ENCODE peak calls at places on chromosomes 5 and 9, in five cellular contexts. S is tibial artery; C is activated CD8-positive, alpha-beta T cell treated with anti-CD3 and anti-CD28 coated beads for 36 hours; O is NCI-H1092 treated with DMSO at 0.1 percent for 48 hours; J is AG08395. L is an unnamed sample.

GRCh38 chr5:67674256-67674655 is 477.7 kb upstream of the CD180 start:
- DNase-seq in S (no peak), C (no peak), O (no peak), J (no peak), L (no peak)

GRCh38 chr9:127634021-127634420 is 21.9 kb downstream of the STXBP1 start:
- DNase-seq in S (no peak), C (no peak), O (no peak), J (no peak), L (peak)

GRCh38 chr9:108411632-108412031 is 444.2 kb downstream of the ACTL7B start:
- DNase-seq in S (no peak), C (no peak), O (no peak), J (no peak), L (no peak)

GRCh38 chr9:96382175-96382574 is 1.3 kb downstream of the SLC35D2 start:
- DNase-seq in S (no peak), C (peak), O (no peak), J (no peak), L (no peak)

GRCh38 chr9:136847065-136847826 is 2.0 kb upstream of the PHPT1 start:
- DNase-seq in S (no peak), C (no peak), O (no peak), J (peak), L (peak)

GRCh38 chr5:177194278-177194677 is 60.7 kb downstream of the NSD1 start:
- DNase-seq in S (no peak), C (no peak), O (no peak), J (peak), L (no peak)

GRCh38 chr5:139388198-139388821 is 1.4 kb downstream of the MZB1 start:
- DNase-seq in S (peak), C (no peak), O (no peak), J (peak), L (no peak)

GRCh38 chr9:95623614-95624013 is 106.8 kb upstream of the PTCH1 start:
- DNase-seq in S (no peak), C (no peak), O (no peak), J (no peak), L (no peak)

GRCh38 chr5:24864244-24864643 is 219.5 kb upstream of the CDH10 start:
- DNase-seq in S (no peak), C (no peak), O (no peak), J (no peak), L (no peak)

GRCh38 chr9:88005146-88005750 is 30.9 kb upstream of the CDK20 start:
- DNase-seq in S (no peak), C (no peak), O (no peak), J (peak), L (no peak)

GRCh38 chr5:150238646-150239045 is 48.8 kb downstream of the SLC6A7 start:
- DNase-seq in S (peak), C (no peak), O (no peak), J (no peak), L (no peak)

GRCh38 chr5:38715671-38716070 is 130.1 kb upstream of the OSMR start:
- DNase-seq in S (no peak), C (no peak), O (no peak), J (no peak), L (no peak)

GRCh38 chr5:10595678-10596309 is 31.9 kb downstream of the ANKRD33B start:
- DNase-seq in S (peak), C (peak), O (no peak), J (peak), L (no peak)

GRCh38 chr9:72315089-72315509 is 49.9 kb downstream of the ZFAND5 start:
- DNase-seq in S (peak), C (no peak), O (peak), J (peak), L (peak)

GRCh38 chr9:32526042-32526706 is at the start of gene RIGI:
- DNase-seq in S (peak), C (peak), O (peak), J (peak), L (peak)

GRCh38 chr9:133768859-133769510 is 30.8 kb upstream of the SARDH start:
- DNase-seq in S (peak), C (peak), O (no peak), J (no peak), L (no peak)

GRCh38 chr9:127796225-127796813 is 6.4 kb upstream of the FPGS start:
- DNase-seq in S (no peak), C (no peak), O (peak), J (peak), L (no peak)

GRCh38 chr9:2727966-2728613 is 10.8 kb downstream of the KCNV2 start:
- DNase-seq in S (no peak), C (peak), O (peak), J (peak), L (no peak)

GRCh38 chr5:149497357-149497756 is 53.9 kb downstream of the CSNK1A1 start:
- DNase-seq in S (no peak), C (no peak), O (no peak), J (peak), L (no peak)

GRCh38 chr5:76701298-76701697 is 14.6 kb upstream of the F2R start:
- DNase-seq in S (peak), C (no peak), O (no peak), J (peak), L (no peak)

GRCh38 chr5:76153996-76154395 is 70.8 kb downstream of the SV2C start:
- DNase-seq in S (no peak), C (no peak), O (no peak), J (no peak), L (no peak)

GRCh38 chr9:71549023-71549422 is 219.3 kb downstream of the CEMIP2 start:
- DNase-seq in S (no peak), C (no peak), O (no peak), J (no peak), L (no peak)

GRCh38 chr5:16579142-16579541 is 37.7 kb downstream of the RETREG1 start:
- DNase-seq in S (no peak), C (no peak), O (peak), J (no peak), L (peak)